ENCODE peak calls at places on chromosomes 3 and 15, in nine cellular contexts. U is B cell, S is ELR, P is AG08395, H is GM19239, N is HCEC 1CT, T is T-helper 1 cell, K is HCT116, D is RWPE1. R is an unnamed sample.
A peak's percentile ranks its signal among the peaks of the same experiment; 100 is the strongest.

GRCh38 chr3:41683666-41684350 is 278.1 kb downstream of the ULK4 start:
- DNase-seq in S (no peak), P (peak; percentile 28), N (peak; percentile 56), D (no peak), K (no peak), H (no peak), T (no peak), U (no peak), R (peak; percentile 69)

GRCh38 chr3:20836801-20837200 is 650.8 kb upstream of the SGO1 start:
- DNase-seq in N (no peak), K (no peak), D (no peak), U (no peak), H (no peak), T (no peak), S (no peak), P (no peak), R (no peak)

GRCh38 chr15:94478763-94479162 is 247.4 kb downstream of the MCTP2 start:
- DNase-seq in S (no peak), K (no peak), T (no peak), D (no peak), U (no peak), N (no peak), H (no peak), P (no peak), R (no peak)

GRCh38 chr3:41204369-41204768 is 5.1 kb downstream of the CTNNB1 start:
- DNase-seq in T (no peak), U (no peak), H (no peak), D (no peak), S (no peak), P (no peak), K (no peak), N (no peak), R (no peak)

GRCh38 chr3:189353318-189353958 is 181.7 kb downstream of the TPRG1 start:
- DNase-seq in T (no peak), S (no peak), N (no peak), D (peak; percentile 39), H (no peak), U (no peak), P (no peak), K (peak; percentile 16), R (peak; percentile 3)

GRCh38 chr15:68232937-68233336 is 3.4 kb upstream of the CLN6 start:
- DNase-seq in N (no peak), K (no peak), U (no peak), P (no peak), D (no peak), S (no peak), H (no peak), T (no peak), R (no peak)

GRCh38 chr3:179558742-179559364 is 3.9 kb upstream of the ACTL6A start:
- DNase-seq in U (peak; percentile 68), H (peak; percentile 32), N (peak; percentile 73), S (peak; percentile 82), K (peak; percentile 57), T (no peak), P (peak; percentile 72), D (peak; percentile 59), R (peak; percentile 36)

GRCh38 chr3:89260721-89261120 is 153.3 kb downstream of the EPHA3 start:
- DNase-seq in U (no peak), N (no peak), K (no peak), P (no peak), S (no peak), H (no peak), D (no peak), T (no peak), R (no peak)

GRCh38 chr15:101805605-101806345 is 2.5 kb downstream of the OR4F6 start:
- DNase-seq in P (no peak), K (no peak), N (no peak), D (no peak), S (peak; percentile 2), T (no peak), U (no peak), H (no peak), R (no peak)

GRCh38 chr15:30921781-30922371 is 18.2 kb downstream of the FAN1 start:
- DNase-seq in K (no peak), N (no peak), S (no peak), P (no peak), H (no peak), D (no peak), T (no peak), U (no peak), R (no peak)

GRCh38 chr3:129777806-129778205 is 115.7 kb downstream of the TMCC1 start:
- DNase-seq in S (no peak), U (no peak), H (no peak), P (peak; percentile 17), D (no peak), K (no peak), N (no peak), T (no peak), R (no peak)

GRCh38 chr3:77868725-77869124 is 828.8 kb downstream of the ROBO2 start:
- DNase-seq in N (no peak), D (peak; percentile 8), T (no peak), S (no peak), U (no peak), H (no peak), P (no peak), K (no peak), R (no peak)

GRCh38 chr3:79148786-79149185 is 619.0 kb downstream of the ROBO1 start:
- DNase-seq in D (no peak), N (no peak), U (no peak), K (no peak), T (no peak), H (no peak), P (no peak), S (no peak), R (no peak)

GRCh38 chr3:38114052-38114874 is 22.7 kb downstream of the ACAA1 start:
- DNase-seq in S (no peak), N (no peak), D (no peak), T (no peak), H (no peak), K (no peak), U (no peak), P (no peak), R (no peak)

GRCh38 chr3:148681080-148681479 is 16.6 kb upstream of the AGTR1 start:
- DNase-seq in S (peak; percentile 92), P (peak; percentile 3), N (peak; percentile 79), U (no peak), T (no peak), D (peak; percentile 20), K (peak; percentile 44), H (no peak), R (no peak)

GRCh38 chr3:30500666-30501399 is 105.6 kb upstream of the TGFBR2 start:
- DNase-seq in D (no peak), P (no peak), N (no peak), H (peak; percentile 14), K (no peak), S (no peak), U (no peak), T (no peak), R (no peak)

GRCh38 chr3:128649264-128649663 is 1.4 kb downstream of the RPN1 start:
- DNase-seq in P (no peak), H (no peak), N (no peak), K (no peak), T (no peak), S (peak; percentile 6), U (no peak), D (no peak), R (no peak)

GRCh38 chr3:71310595-71311319 is 272.8 kb downstream of the FOXP1 start:
- DNase-seq in K (no peak), T (no peak), D (no peak), S (peak; percentile 37), H (no peak), U (no peak), N (peak; percentile 69), P (peak; percentile 85), R (peak; percentile 11)

GRCh38 chr15:63434567-63435219 is 53.0 kb upstream of the CA12 start:
- DNase-seq in U (no peak), T (no peak), H (no peak), S (no peak), D (no peak), N (no peak), K (no peak), P (no peak), R (no peak)

GRCh38 chr3:69809076-69809835 is 70.0 kb downstream of the MITF start:
- DNase-seq in D (no peak), T (no peak), H (no peak), U (no peak), S (no peak), K (no peak), P (no peak), N (peak; percentile 38), R (no peak)

GRCh38 chr3:23723930-23724329 is 81.8 kb upstream of the UBE2E1 start:
- DNase-seq in N (no peak), S (no peak), P (no peak), D (no peak), H (no peak), T (no peak), K (no peak), U (no peak), R (no peak)

GRCh38 chr15:101070502-101071273 is 151.5 kb downstream of the LRRK1 start:
- DNase-seq in U (no peak), K (no peak), N (peak; percentile 83), S (peak; percentile 88), P (peak; percentile 81), T (no peak), H (no peak), D (peak; percentile 69), R (no peak)

GRCh38 chr3:46278816-46279672 is 36.8 kb downstream of the CCR3 start:
- DNase-seq in D (no peak), S (no peak), H (no peak), K (no peak), U (no peak), T (no peak), P (no peak), N (no peak), R (no peak)

GRCh38 chr3:27681249-27681748 is 40.8 kb downstream of the EOMES start:
- DNase-seq in K (peak; percentile 78), P (peak; percentile 70), U (peak; percentile 52), D (peak; percentile 59), N (peak; percentile 80), H (peak; percentile 36), S (peak; percentile 82), T (peak; percentile 28), R (peak; percentile 85)

GRCh38 chr15:77415450-77416448 is 4.2 kb downstream of the PEAK1 start:
- DNase-seq in K (no peak), U (no peak), S (peak; percentile 1), N (peak; percentile 79), P (peak; percentile 49), D (no peak), H (no peak), T (no peak), R (no peak)

GRCh38 chr3:99952306-99952705 is 134.6 kb downstream of the CMSS1 start:
- DNase-seq in U (no peak), T (no peak), P (peak; percentile 58), D (no peak), H (no peak), N (peak; percentile 76), S (peak; percentile 89), K (no peak), R (no peak)

GRCh38 chr15:47523669-47524068 is 193.6 kb upstream of the SEMA6D start:
- DNase-seq in U (no peak), N (peak; percentile 30), S (peak; percentile 25), T (no peak), P (peak; percentile 57), D (no peak), H (no peak), K (no peak), R (no peak)

GRCh38 chr3:37993811-37994638 is 3.4 kb downstream of the VILL start:
- DNase-seq in S (peak; percentile 79), N (peak; percentile 83), U (peak; percentile 56), D (no peak), T (peak; percentile 28), H (peak; percentile 40), P (peak; percentile 81), K (no peak), R (no peak)